ENCODE peak calls at places on chromosomes 5 and 9, in six cellular contexts. One of them, this sample, is unnamed.

GRCh38 chr9:105993051-105993854 is 298.9 kb downstream of the TMEM38B start:
- DNase-seq in HepG2: no peak
- DNase-seq in A549: no peak
- DNase-seq in ovary: no peak
- DNase-seq in upper lobe of left lung: peak
- DNase-seq in H1: no peak
- DNase-seq in this sample: no peak

GRCh38 chr5:165334186-165334585 is 1828.8 kb downstream of the MAT2B start:
- DNase-seq in HepG2: no peak
- DNase-seq in A549: no peak
- DNase-seq in ovary: no peak
- DNase-seq in upper lobe of left lung: no peak
- DNase-seq in H1: no peak
- DNase-seq in this sample: no peak

GRCh38 chr5:172403191-172403794 is 51.0 kb downstream of the SH3PXD2B start:
- DNase-seq in HepG2: no peak
- DNase-seq in A549: no peak
- DNase-seq in ovary: peak
- DNase-seq in upper lobe of left lung: peak
- DNase-seq in H1: no peak
- DNase-seq in this sample: no peak

GRCh38 chr5:32217886-32218396 is 43.8 kb upstream of the GOLPH3 start:
- DNase-seq in HepG2: peak
- DNase-seq in A549: no peak
- DNase-seq in ovary: no peak
- DNase-seq in upper lobe of left lung: no peak
- DNase-seq in H1: no peak
- DNase-seq in this sample: no peak

GRCh38 chr9:121827251-121827967 is 176.0 kb downstream of the DAB2IP start:
- DNase-seq in HepG2: no peak
- DNase-seq in A549: no peak
- DNase-seq in ovary: no peak
- DNase-seq in upper lobe of left lung: no peak
- DNase-seq in H1: no peak
- DNase-seq in this sample: no peak

GRCh38 chr9:97900103-97900737 is 22.1 kb downstream of the TRMO start:
- DNase-seq in HepG2: no peak
- DNase-seq in A549: no peak
- DNase-seq in ovary: no peak
- DNase-seq in upper lobe of left lung: no peak
- DNase-seq in H1: no peak
- DNase-seq in this sample: no peak

GRCh38 chr5:102865171-102865509 is 110.0 kb downstream of the PAM start:
- DNase-seq in HepG2: no peak
- DNase-seq in A549: no peak
- DNase-seq in ovary: no peak
- DNase-seq in upper lobe of left lung: no peak
- DNase-seq in H1: no peak
- DNase-seq in this sample: no peak

GRCh38 chr5:1129725-1130082 is 17.8 kb upstream of the SLC12A7 start:
- DNase-seq in HepG2: no peak
- DNase-seq in A549: no peak
- DNase-seq in ovary: no peak
- DNase-seq in upper lobe of left lung: no peak
- DNase-seq in H1: no peak
- DNase-seq in this sample: no peak

GRCh38 chr9:10079284-10079964 is 533.4 kb downstream of the PTPRD start:
- DNase-seq in HepG2: no peak
- DNase-seq in A549: no peak
- DNase-seq in ovary: no peak
- DNase-seq in upper lobe of left lung: no peak
- DNase-seq in H1: no peak
- DNase-seq in this sample: no peak

GRCh38 chr9:123658792-123659191 is 271.1 kb downstream of the DENND1A start:
- DNase-seq in HepG2: no peak
- DNase-seq in A549: no peak
- DNase-seq in ovary: no peak
- DNase-seq in upper lobe of left lung: no peak
- DNase-seq in H1: no peak
- DNase-seq in this sample: no peak

GRCh38 chr9:88578486-88579362 is 43.7 kb downstream of the NXNL2 start:
- DNase-seq in HepG2: peak
- DNase-seq in A549: peak
- DNase-seq in ovary: peak
- DNase-seq in upper lobe of left lung: peak
- DNase-seq in H1: peak
- DNase-seq in this sample: peak

GRCh38 chr5:2914991-2915484 is 163.6 kb upstream of the IRX2 start:
- DNase-seq in HepG2: no peak
- DNase-seq in A549: no peak
- DNase-seq in ovary: no peak
- DNase-seq in upper lobe of left lung: no peak
- DNase-seq in H1: peak
- DNase-seq in this sample: no peak

GRCh38 chr5:89313044-89313443 is 430.1 kb upstream of the MEF2C start:
- DNase-seq in HepG2: no peak
- DNase-seq in A549: no peak
- DNase-seq in ovary: no peak
- DNase-seq in upper lobe of left lung: no peak
- DNase-seq in H1: no peak
- DNase-seq in this sample: no peak

GRCh38 chr9:2494571-2494970 is 127.0 kb upstream of the VLDLR start:
- DNase-seq in HepG2: no peak
- DNase-seq in A549: no peak
- DNase-seq in ovary: no peak
- DNase-seq in upper lobe of left lung: no peak
- DNase-seq in H1: peak
- DNase-seq in this sample: no peak

GRCh38 chr9:121246821-121247511 is 21.0 kb upstream of the GSN start:
- DNase-seq in HepG2: no peak
- DNase-seq in A549: no peak
- DNase-seq in ovary: no peak
- DNase-seq in upper lobe of left lung: no peak
- DNase-seq in H1: no peak
- DNase-seq in this sample: no peak

GRCh38 chr5:54985301-54986268 is at the start of gene ESM1:
- DNase-seq in HepG2: no peak
- DNase-seq in A549: no peak
- DNase-seq in ovary: no peak
- DNase-seq in upper lobe of left lung: peak
- DNase-seq in H1: no peak
- DNase-seq in this sample: no peak

GRCh38 chr9:68515304-68516017 is 25.2 kb downstream of the TMEM252 start:
- DNase-seq in HepG2: no peak
- DNase-seq in A549: peak
- DNase-seq in ovary: no peak
- DNase-seq in upper lobe of left lung: no peak
- DNase-seq in H1: no peak
- DNase-seq in this sample: no peak

GRCh38 chr5:136127560-136127959 is 5.1 kb upstream of the SMAD5 start:
- DNase-seq in HepG2: no peak
- DNase-seq in A549: no peak
- DNase-seq in ovary: no peak
- DNase-seq in upper lobe of left lung: no peak
- DNase-seq in H1: no peak
- DNase-seq in this sample: no peak

GRCh38 chr5:136120529-136120928 is 12.1 kb upstream of the SMAD5 start:
- DNase-seq in HepG2: peak
- DNase-seq in A549: no peak
- DNase-seq in ovary: no peak
- DNase-seq in upper lobe of left lung: no peak
- DNase-seq in H1: no peak
- DNase-seq in this sample: no peak

GRCh38 chr5:136128416-136128935 is 4.2 kb upstream of the SMAD5 start:
- DNase-seq in HepG2: no peak
- DNase-seq in A549: no peak
- DNase-seq in ovary: no peak
- DNase-seq in upper lobe of left lung: no peak
- DNase-seq in H1: no peak
- DNase-seq in this sample: no peak

DNA sequence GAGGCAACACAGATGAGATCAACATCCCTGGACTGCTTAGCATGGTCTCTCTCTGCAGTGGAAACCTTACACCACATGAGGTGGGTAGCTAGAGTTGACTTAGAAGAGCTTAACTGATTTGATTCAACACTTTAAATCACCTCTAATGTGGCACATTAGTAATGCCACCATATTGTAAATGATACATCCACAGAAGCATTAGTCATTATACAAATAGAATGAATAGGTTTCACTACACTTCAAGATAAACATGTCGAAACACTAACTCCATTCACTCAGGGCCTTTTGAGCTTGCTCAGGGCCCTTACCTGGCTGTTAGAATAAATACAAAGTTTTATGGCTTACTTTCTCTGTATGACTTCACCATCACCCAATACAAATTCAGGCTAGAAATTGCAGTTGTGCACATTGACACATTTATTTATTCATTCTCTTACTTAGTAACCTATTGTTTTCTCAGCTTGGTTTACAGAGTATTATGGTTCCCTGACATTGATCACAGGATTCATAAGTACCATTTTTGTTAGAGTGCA is 9.3 kb upstream of the SMAD5 start:
- DNase-seq in HepG2: peak
- DNase-seq in A549: peak
- DNase-seq in ovary: no peak
- DNase-seq in upper lobe of left lung: no peak
- DNase-seq in H1: no peak
- DNase-seq in this sample: no peak
- H3K27ac ChIP-seq in HepG2: peak
- H3K27ac ChIP-seq in A549: no peak
- H3K27ac ChIP-seq in ovary: no peak
- H3K27ac ChIP-seq in upper lobe of left lung: no peak
- H3K27ac ChIP-seq in H1: no peak
- H3K27ac ChIP-seq in this sample: no peak

DNA sequence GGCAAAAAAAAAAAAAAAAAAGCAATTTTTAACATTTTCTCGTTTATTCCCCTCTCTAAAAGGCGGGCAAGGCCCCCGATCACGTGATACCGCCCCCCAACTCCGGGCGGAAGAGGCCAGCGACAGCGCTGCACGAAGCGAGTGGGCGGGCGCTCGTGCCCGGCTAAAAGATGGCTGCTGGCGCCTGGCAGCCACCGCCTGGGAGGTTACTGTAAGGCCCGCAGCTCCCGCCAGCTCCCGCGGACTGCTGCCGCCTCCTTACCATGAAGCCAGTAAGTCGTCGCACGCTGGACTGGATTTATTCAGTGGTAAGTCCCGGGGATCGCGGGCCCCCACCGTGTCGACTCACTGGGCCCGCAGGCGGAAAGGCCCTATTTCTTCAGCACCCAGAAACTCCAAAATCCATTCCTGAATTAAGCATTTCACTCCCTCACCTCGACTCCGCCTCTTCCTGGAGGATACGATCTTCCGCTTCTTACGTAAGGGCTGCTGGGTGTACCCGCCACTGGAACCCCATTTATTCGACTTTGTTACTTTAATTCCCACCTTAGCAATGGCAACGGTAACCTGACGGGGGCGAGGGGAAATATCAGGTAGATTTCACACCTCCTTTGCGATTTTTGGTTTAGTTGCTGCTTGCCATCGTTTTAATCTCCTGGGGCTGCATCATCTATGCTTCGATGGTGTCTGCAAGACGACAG is at the start of the genes SMIM27 and TOPORS:
- DNase-seq in HepG2: peak
- DNase-seq in A549: peak
- DNase-seq in ovary: peak
- DNase-seq in upper lobe of left lung: peak
- DNase-seq in H1: peak
- DNase-seq in this sample: peak
- TF ChIP-seq EP300 in HepG2: peak
- TF ChIP-seq EP300 in A549: no peak
- TF ChIP-seq EP300 in ovary: no peak
- TF ChIP-seq EP300 in upper lobe of left lung: no peak
- TF ChIP-seq EP300 in H1: no peak
- TF ChIP-seq EP300 in this sample: no peak

GRCh38 chr5:169162407-169162806 is 138.5 kb downstream of the SLIT3 start:
- DNase-seq in HepG2: no peak
- DNase-seq in A549: no peak
- DNase-seq in ovary: no peak
- DNase-seq in upper lobe of left lung: no peak
- DNase-seq in H1: no peak
- DNase-seq in this sample: no peak

GRCh38 chr5:169158764-169159163 is 142.2 kb downstream of the SLIT3 start:
- DNase-seq in HepG2: no peak
- DNase-seq in A549: no peak
- DNase-seq in ovary: no peak
- DNase-seq in upper lobe of left lung: no peak
- DNase-seq in H1: no peak
- DNase-seq in this sample: no peak

GRCh38 chr5:169161022-169161680 is 139.8 kb downstream of the SLIT3 start:
- DNase-seq in HepG2: no peak
- DNase-seq in A549: peak
- DNase-seq in ovary: peak
- DNase-seq in upper lobe of left lung: no peak
- DNase-seq in H1: no peak
- DNase-seq in this sample: peak

GRCh38 chr5:169157064-169157463 is 143.9 kb downstream of the SLIT3 start:
- DNase-seq in HepG2: no peak
- DNase-seq in A549: peak
- DNase-seq in ovary: no peak
- DNase-seq in upper lobe of left lung: no peak
- DNase-seq in H1: no peak
- DNase-seq in this sample: no peak

GRCh38 chr5:169160405-169160901 is 140.5 kb downstream of the SLIT3 start:
- DNase-seq in HepG2: no peak
- DNase-seq in A549: peak
- DNase-seq in ovary: no peak
- DNase-seq in upper lobe of left lung: no peak
- DNase-seq in H1: no peak
- DNase-seq in this sample: no peak
- TF ChIP-seq CTCF in HepG2: no peak
- TF ChIP-seq CTCF in A549: peak
- TF ChIP-seq CTCF in ovary: no peak
- TF ChIP-seq CTCF in upper lobe of left lung: no peak
- TF ChIP-seq CTCF in H1: no peak
- TF ChIP-seq CTCF in this sample: no peak

DNA sequence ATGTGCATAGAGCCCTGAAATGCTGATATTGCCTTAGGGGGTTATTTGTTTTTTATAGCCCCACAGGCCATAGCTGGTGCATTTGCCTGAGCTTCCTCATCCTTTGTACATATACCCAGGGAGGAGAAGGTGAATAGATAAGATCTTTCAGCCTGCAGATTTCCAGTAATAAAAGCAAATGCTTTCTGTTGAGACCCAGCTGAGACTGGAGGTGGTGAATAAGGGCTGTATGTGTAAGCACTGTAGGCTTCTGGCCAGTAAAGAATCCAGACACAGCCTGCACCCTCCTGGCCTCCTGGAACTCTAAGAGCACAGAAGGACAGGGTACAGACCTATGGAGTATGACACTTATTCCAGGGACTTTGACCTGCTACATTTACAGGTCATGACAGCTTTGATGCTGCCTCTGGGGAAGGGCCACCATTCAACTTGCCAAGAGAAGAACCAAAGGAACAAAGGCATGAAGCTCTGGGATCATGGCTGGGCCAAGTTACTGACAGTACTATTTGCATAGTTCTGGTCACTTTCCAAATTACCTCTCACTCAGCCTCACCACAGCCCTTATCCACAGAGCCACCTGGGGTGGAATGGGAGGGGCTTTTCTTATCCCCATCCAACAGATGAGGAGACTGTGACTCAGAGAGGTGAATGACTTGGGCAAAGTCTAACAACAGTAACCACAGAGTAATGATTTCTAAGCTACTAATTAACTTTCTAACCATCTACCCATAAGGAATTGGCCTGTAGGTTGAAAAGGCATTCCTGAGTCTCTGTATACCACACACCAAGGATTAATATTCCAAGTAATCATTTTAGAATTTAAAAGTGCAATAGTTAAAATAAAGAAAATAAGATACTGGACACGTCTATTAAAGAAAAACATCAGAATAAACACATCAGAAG is 604.5 kb upstream of the KLF4 start:
- DNase-seq in HepG2: peak
- DNase-seq in A549: peak
- DNase-seq in ovary: no peak
- DNase-seq in upper lobe of left lung: no peak
- DNase-seq in H1: no peak
- DNase-seq in this sample: no peak
- H3K27ac ChIP-seq in HepG2: no peak
- H3K27ac ChIP-seq in A549: peak
- H3K27ac ChIP-seq in ovary: no peak
- H3K27ac ChIP-seq in upper lobe of left lung: no peak
- H3K27ac ChIP-seq in H1: no peak
- H3K27ac ChIP-seq in this sample: no peak

This sample was measured in suprapubic skin.